ENCODE peak calls at places on chromosome 1, in five cellular contexts. One of them, this sample, is unnamed.

GRCh38 chr1:180173451-180173850 is 18.8 kb downstream of the QSOX1 start:
- DNase-seq in cardiac muscle cell: no peak
- DNase-seq in heart right ventricle: no peak
- DNase-seq in spleen: no peak
- DNase-seq in ovary: peak
- DNase-seq in this sample: no peak

GRCh38 chr1:42942444-42942843 is 16.2 kb downstream of the SLC2A1 start:
- DNase-seq in heart right ventricle: no peak
- DNase-seq in cardiac muscle cell: no peak
- DNase-seq in ovary: no peak
- DNase-seq in spleen: peak
- DNase-seq in this sample: peak

GRCh38 chr1:184163674-184164470 is 112.3 kb downstream of the TSEN15 start:
- DNase-seq in cardiac muscle cell: peak
- DNase-seq in ovary: no peak
- DNase-seq in spleen: no peak
- DNase-seq in heart right ventricle: no peak
- DNase-seq in this sample: no peak

GRCh38 chr1:204584699-204585372 is 68.6 kb downstream of the MDM4 start:
- DNase-seq in heart right ventricle: no peak
- DNase-seq in spleen: peak
- DNase-seq in ovary: no peak
- DNase-seq in cardiac muscle cell: no peak
- DNase-seq in this sample: no peak

GRCh38 chr1:121443131-121443530 is 258.4 kb downstream of the SRGAP2C start:
- DNase-seq in cardiac muscle cell: no peak
- DNase-seq in ovary: no peak
- DNase-seq in spleen: no peak
- DNase-seq in heart right ventricle: no peak
- DNase-seq in this sample: no peak

GRCh38 chr1:61141288-61142044 is 59.1 kb downstream of the NFIA start:
- DNase-seq in spleen: no peak
- DNase-seq in ovary: no peak
- DNase-seq in cardiac muscle cell: peak
- DNase-seq in heart right ventricle: no peak
- DNase-seq in this sample: no peak

GRCh38 chr1:35807614-35808375 is at the start of gene AGO4:
- DNase-seq in spleen: peak
- DNase-seq in ovary: peak
- DNase-seq in heart right ventricle: peak
- DNase-seq in cardiac muscle cell: peak
- DNase-seq in this sample: peak

GRCh38 chr1:182149411-182149965 is 88.0 kb upstream of the ZNF648 start:
- DNase-seq in spleen: no peak
- DNase-seq in cardiac muscle cell: peak
- DNase-seq in ovary: no peak
- DNase-seq in heart right ventricle: peak
- DNase-seq in this sample: no peak

GRCh38 chr1:61640531-61641125 is 84.3 kb downstream of the TM2D1 start:
- DNase-seq in ovary: no peak
- DNase-seq in heart right ventricle: peak
- DNase-seq in spleen: no peak
- DNase-seq in cardiac muscle cell: no peak
- DNase-seq in this sample: no peak

GRCh38 chr1:89943846-89944781 is 50.8 kb upstream of the ZNF326 start:
- DNase-seq in spleen: no peak
- DNase-seq in heart right ventricle: no peak
- DNase-seq in ovary: no peak
- DNase-seq in cardiac muscle cell: no peak
- DNase-seq in this sample: no peak

GRCh38 chr1:244318512-244318911 is 133.2 kb downstream of the ADSS2 start:
- DNase-seq in ovary: no peak
- DNase-seq in heart right ventricle: no peak
- DNase-seq in cardiac muscle cell: no peak
- DNase-seq in spleen: no peak
- DNase-seq in this sample: no peak

GRCh38 chr1:11158720-11159321 is 30.3 kb upstream of the ANGPTL7 start:
- DNase-seq in spleen: no peak
- DNase-seq in heart right ventricle: no peak
- DNase-seq in ovary: no peak
- DNase-seq in cardiac muscle cell: peak
- DNase-seq in this sample: no peak

GRCh38 chr1:21783679-21784603 is 992 bp upstream of the USP48 start:
- DNase-seq in ovary: peak
- DNase-seq in cardiac muscle cell: peak
- DNase-seq in spleen: peak
- DNase-seq in heart right ventricle: no peak
- DNase-seq in this sample: peak

GRCh38 chr1:40796939-40797667 is 13.5 kb downstream of the KCNQ4 start:
- DNase-seq in heart right ventricle: peak
- DNase-seq in ovary: no peak
- DNase-seq in cardiac muscle cell: no peak
- DNase-seq in spleen: no peak
- DNase-seq in this sample: no peak

GRCh38 chr1:17596651-17597509 is 57.4 kb downstream of the ARHGEF10L start:
- DNase-seq in ovary: no peak
- DNase-seq in cardiac muscle cell: no peak
- DNase-seq in heart right ventricle: no peak
- DNase-seq in spleen: no peak
- DNase-seq in this sample: no peak

GRCh38 chr1:88296227-88297010 is 387.7 kb upstream of the PKN2 start:
- DNase-seq in cardiac muscle cell: no peak
- DNase-seq in heart right ventricle: no peak
- DNase-seq in spleen: no peak
- DNase-seq in ovary: no peak
- DNase-seq in this sample: no peak
- H3K27ac ChIP-seq in cardiac muscle cell: no peak
- H3K27ac ChIP-seq in heart right ventricle: no peak
- H3K27ac ChIP-seq in spleen: no peak
- H3K27ac ChIP-seq in ovary: no peak
- H3K27ac ChIP-seq in this sample: no peak

GRCh38 chr1:100438375-100438774 is 86.1 kb downstream of the CDC14A start:
- DNase-seq in heart right ventricle: no peak
- DNase-seq in ovary: no peak
- DNase-seq in cardiac muscle cell: no peak
- DNase-seq in spleen: no peak
- DNase-seq in this sample: no peak
- H3K27ac ChIP-seq in heart right ventricle: peak
- H3K27ac ChIP-seq in ovary: no peak
- H3K27ac ChIP-seq in cardiac muscle cell: no peak
- H3K27ac ChIP-seq in spleen: peak
- H3K27ac ChIP-seq in this sample: no peak

GRCh38 chr1:169834869-169835268 is 40.2 kb upstream of the METTL18 start:
- DNase-seq in heart right ventricle: no peak
- DNase-seq in cardiac muscle cell: no peak
- DNase-seq in spleen: no peak
- DNase-seq in ovary: no peak
- DNase-seq in this sample: no peak

GRCh38 chr1:169833179-169833901 is 38.6 kb upstream of the METTL18 start:
- DNase-seq in spleen: no peak
- DNase-seq in cardiac muscle cell: no peak
- DNase-seq in heart right ventricle: no peak
- DNase-seq in ovary: no peak
- DNase-seq in this sample: no peak

GRCh38 chr1:169836198-169836597 is 41.5 kb upstream of the METTL18 start:
- DNase-seq in heart right ventricle: no peak
- DNase-seq in cardiac muscle cell: no peak
- DNase-seq in spleen: no peak
- DNase-seq in ovary: no peak
- DNase-seq in this sample: no peak

GRCh38 chr1:169838942-169839341 is 44.2 kb upstream of the METTL18 start:
- DNase-seq in heart right ventricle: no peak
- DNase-seq in ovary: no peak
- DNase-seq in spleen: no peak
- DNase-seq in cardiac muscle cell: no peak
- DNase-seq in this sample: no peak

GRCh38 chr1:169835647-169836046 is 40.9 kb upstream of the METTL18 start:
- DNase-seq in heart right ventricle: no peak
- DNase-seq in spleen: no peak
- DNase-seq in cardiac muscle cell: no peak
- DNase-seq in ovary: no peak
- DNase-seq in this sample: no peak
- H3K27ac ChIP-seq in heart right ventricle: no peak
- H3K27ac ChIP-seq in spleen: no peak
- H3K27ac ChIP-seq in cardiac muscle cell: no peak
- H3K27ac ChIP-seq in ovary: no peak
- H3K27ac ChIP-seq in this sample: no peak

DNA sequence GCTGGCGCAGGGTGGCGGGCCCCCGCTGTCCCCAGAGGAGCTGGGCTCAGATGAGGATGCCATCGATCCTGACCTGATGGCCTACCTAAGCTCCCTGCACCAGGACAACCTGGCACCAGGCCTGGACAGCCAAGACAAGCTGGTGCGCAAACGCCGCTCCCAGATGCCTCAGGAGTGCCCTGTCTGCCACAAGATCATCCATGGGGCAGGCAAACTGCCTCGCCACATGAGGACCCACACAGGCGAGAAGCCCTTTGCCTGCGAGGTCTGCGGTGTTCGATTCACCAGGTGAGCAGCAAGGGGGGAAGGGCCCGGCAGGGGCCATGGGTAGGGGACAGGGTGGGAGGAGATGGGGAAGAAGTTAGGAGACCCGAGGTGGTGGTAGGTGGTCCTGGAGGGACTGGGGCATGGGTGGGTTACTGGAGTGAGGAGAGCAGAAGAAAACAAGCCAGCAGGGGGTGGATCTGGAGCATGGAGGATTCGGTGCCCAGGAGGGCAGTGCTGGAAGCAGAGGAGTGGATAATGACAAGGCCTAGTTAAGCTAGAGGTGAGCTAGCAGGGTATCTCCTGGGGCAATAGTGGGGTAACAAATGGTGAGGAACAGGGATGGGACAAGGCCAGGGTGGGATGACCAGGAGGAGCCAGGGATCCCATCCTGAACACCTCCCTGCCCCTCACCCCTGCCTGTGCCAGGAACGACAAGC is 13.1 kb downstream of the ZBTB7B start:
- DNase-seq in spleen: peak
- DNase-seq in ovary: peak
- DNase-seq in cardiac muscle cell: no peak
- DNase-seq in heart right ventricle: no peak
- DNase-seq in this sample: no peak
- H3K27ac ChIP-seq in spleen: peak
- H3K27ac ChIP-seq in ovary: no peak
- H3K27ac ChIP-seq in cardiac muscle cell: no peak
- H3K27ac ChIP-seq in heart right ventricle: no peak
- H3K27ac ChIP-seq in this sample: no peak

GRCh38 chr1:39689635-39690034 is 1.6 kb downstream of the HPCAL4 start:
- DNase-seq in ovary: no peak
- DNase-seq in heart right ventricle: no peak
- DNase-seq in cardiac muscle cell: no peak
- DNase-seq in spleen: no peak
- DNase-seq in this sample: no peak

GRCh38 chr1:39690943-39691382 is 270 bp downstream of the HPCAL4 start:
- DNase-seq in cardiac muscle cell: no peak
- DNase-seq in spleen: no peak
- DNase-seq in ovary: no peak
- DNase-seq in heart right ventricle: no peak
- DNase-seq in this sample: no peak

GRCh38 chr1:39690225-39690624 is 1.0 kb downstream of the HPCAL4 start:
- DNase-seq in cardiac muscle cell: no peak
- DNase-seq in spleen: no peak
- DNase-seq in ovary: no peak
- DNase-seq in heart right ventricle: no peak
- DNase-seq in this sample: no peak

GRCh38 chr1:39692152-39693064 is 1.2 kb upstream of the HPCAL4 start:
- DNase-seq in heart right ventricle: no peak
- DNase-seq in spleen: no peak
- DNase-seq in cardiac muscle cell: no peak
- DNase-seq in ovary: peak
- DNase-seq in this sample: no peak

GRCh38 chr1:39691383-39692151 is at the start of gene HPCAL4:
- DNase-seq in spleen: peak
- DNase-seq in ovary: peak
- DNase-seq in cardiac muscle cell: peak
- DNase-seq in heart right ventricle: peak
- DNase-seq in this sample: peak
- H3K27ac ChIP-seq in spleen: no peak
- H3K27ac ChIP-seq in ovary: no peak
- H3K27ac ChIP-seq in cardiac muscle cell: no peak
- H3K27ac ChIP-seq in heart right ventricle: no peak
- H3K27ac ChIP-seq in this sample: no peak

DNA sequence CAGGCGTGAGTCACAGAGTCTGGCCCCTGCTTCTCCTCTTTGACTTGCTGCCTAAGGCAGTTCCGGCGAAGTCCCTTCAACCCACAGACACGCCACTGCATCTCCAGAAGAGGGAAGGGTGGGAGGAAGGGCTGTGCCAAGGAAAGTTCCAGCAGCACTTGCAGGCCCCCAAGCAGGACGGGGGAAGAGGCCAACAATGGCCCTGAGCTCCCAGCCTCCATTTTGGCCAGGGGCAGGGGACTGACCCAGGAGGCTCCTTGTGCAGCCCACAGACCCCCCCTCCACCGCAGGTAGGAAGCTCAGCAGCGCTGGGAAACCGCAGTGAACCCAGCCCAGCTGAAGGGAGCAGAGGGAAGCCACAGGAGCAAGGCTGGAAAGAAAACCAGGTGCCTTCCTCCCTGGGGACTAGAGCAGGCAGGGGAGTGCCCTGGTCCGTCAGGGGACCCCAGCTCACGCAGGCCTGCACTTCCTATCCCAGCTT is 35.4 kb downstream of the ACOT7 start:
- DNase-seq in cardiac muscle cell: peak
- DNase-seq in spleen: no peak
- DNase-seq in heart right ventricle: no peak
- DNase-seq in ovary: no peak
- DNase-seq in this sample: no peak
- H3K27ac ChIP-seq in cardiac muscle cell: peak
- H3K27ac ChIP-seq in spleen: peak
- H3K27ac ChIP-seq in heart right ventricle: peak
- H3K27ac ChIP-seq in ovary: peak
- H3K27ac ChIP-seq in this sample: peak

DNA sequence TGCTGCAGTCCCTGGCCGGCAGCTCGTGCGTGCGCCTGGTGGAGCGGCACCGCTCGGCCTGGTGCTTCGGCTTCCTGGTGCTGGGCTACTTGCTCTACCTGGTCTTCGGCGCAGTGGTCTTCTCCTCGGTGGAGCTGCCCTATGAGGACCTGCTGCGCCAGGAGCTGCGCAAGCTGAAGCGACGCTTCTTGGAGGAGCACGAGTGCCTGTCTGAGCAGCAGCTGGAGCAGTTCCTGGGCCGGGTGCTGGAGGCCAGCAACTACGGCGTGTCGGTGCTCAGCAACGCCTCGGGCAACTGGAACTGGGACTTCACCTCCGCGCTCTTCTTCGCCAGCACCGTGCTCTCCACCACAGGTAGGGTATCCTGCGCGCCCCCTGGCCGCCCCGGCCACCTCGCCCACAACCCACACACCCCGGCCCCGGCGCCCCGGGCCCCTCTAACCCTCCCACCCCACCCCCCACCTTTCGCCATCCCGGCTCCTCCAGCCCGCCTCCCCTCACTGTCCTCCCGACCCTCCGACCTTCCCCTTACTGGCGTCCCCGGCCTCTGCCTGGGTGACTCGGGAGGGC is 352 bp downstream of the KCNK1 start:
- DNase-seq in ovary: peak
- DNase-seq in heart right ventricle: no peak
- DNase-seq in cardiac muscle cell: peak
- DNase-seq in spleen: no peak
- DNase-seq in this sample: peak
- H3K27ac ChIP-seq in ovary: peak
- H3K27ac ChIP-seq in heart right ventricle: peak
- H3K27ac ChIP-seq in cardiac muscle cell: no peak
- H3K27ac ChIP-seq in spleen: peak
- H3K27ac ChIP-seq in this sample: peak